ENCODE peak calls at places on chromosomes 5 and 9, in six cellular contexts. L is spleen, N is heart right ventricle, J is tibial nerve, T is ovary, W is upper lobe of right lung. G is an unnamed sample.

GRCh38 chr5:91177639-91178038 is 205.5 kb downstream of the ARRDC3 start:
- DNase-seq in L (no peak), W (no peak), T (no peak), N (no peak), J (no peak), G (no peak)

GRCh38 chr5:3615829-3616228 is 20.2 kb downstream of the IRX1 start:
- DNase-seq in N (no peak), T (no peak), L (no peak), J (no peak), W (no peak), G (no peak)

GRCh38 chr5:148090200-148090599 is 26.4 kb downstream of the SPINK5 start:
- DNase-seq in J (no peak), W (no peak), N (no peak), L (no peak), T (no peak), G (no peak)

GRCh38 chr5:174073088-174073487 is 27.6 kb downstream of the NSG2 start:
- DNase-seq in T (no peak), W (no peak), N (no peak), L (no peak), J (no peak), G (no peak)

GRCh38 chr9:95736370-95736769 is 139.1 kb upstream of the ERCC6L2 start:
- DNase-seq in J (no peak), W (no peak), N (no peak), T (no peak), L (no peak), G (no peak)

GRCh38 chr5:30581198-30581925 is 612.1 kb upstream of the CDH6 start:
- DNase-seq in N (no peak), J (no peak), L (no peak), T (no peak), W (no peak), G (no peak)

GRCh38 chr9:120928015-120928719 is 1.6 kb upstream of the TRAF1 start:
- DNase-seq in T (peak; percentile 65), N (peak; percentile 45), L (peak; percentile 85), J (no peak), W (peak; percentile 83), G (no peak)

GRCh38 chr9:3981897-3982296 is 318.0 kb downstream of the GLIS3 start:
- DNase-seq in J (no peak), W (no peak), T (no peak), L (no peak), N (no peak), G (no peak)

GRCh38 chr9:95775191-95775590 is 100.3 kb upstream of the ERCC6L2 start:
- DNase-seq in L (no peak), J (no peak), W (no peak), T (no peak), N (no peak), G (no peak)

GRCh38 chr9:137276757-137277328 is 683 bp upstream of the TOR4A start:
- DNase-seq in W (peak; percentile 91), N (peak; percentile 94), L (peak; percentile 83), J (no peak), T (peak; percentile 90), G (no peak)

GRCh38 chr9:116288658-116289057 is 135.1 kb downstream of the PAPPA start:
- DNase-seq in T (no peak), W (no peak), L (no peak), J (no peak), N (no peak), G (no peak)

GRCh38 chr5:13662646-13663045 is 281.8 kb downstream of the DNAH5 start:
- DNase-seq in N (no peak), L (no peak), T (no peak), J (no peak), W (no peak), G (no peak)

GRCh38 chr5:173707392-173707791 is 90.9 kb upstream of the BOD1 start:
- DNase-seq in N (peak; percentile 76), J (no peak), T (no peak), W (peak; percentile 43), L (no peak), G (no peak)

GRCh38 chr5:112604741-112605390 is 132.8 kb upstream of the APC start:
- DNase-seq in W (no peak), J (no peak), N (no peak), L (no peak), T (no peak), G (no peak)

GRCh38 chr5:107671742-107672211 is 1.0 kb upstream of the EFNA5 start:
- DNase-seq in J (no peak), N (no peak), L (no peak), W (no peak), T (no peak), G (no peak)

GRCh38 chr9:89814340-89815040 is 209.7 kb downstream of the GADD45G start:
- DNase-seq in N (no peak), L (peak; percentile 64), W (peak; percentile 46), T (no peak), J (no peak), G (no peak)

GRCh38 chr5:132253452-132254320 is 3.8 kb upstream of the PDLIM4 start:
- DNase-seq in L (peak; percentile 36), W (peak; percentile 38), N (peak; percentile 3), T (no peak), J (no peak), G (no peak)

GRCh38 chr9:78010419-78010818 is 21.2 kb downstream of the GNAQ start:
- DNase-seq in L (no peak), W (no peak), J (no peak), T (no peak), N (no peak), G (no peak)

GRCh38 chr9:994005-994404 is 17.6 kb downstream of the DMRT3 start:
- DNase-seq in L (no peak), N (no peak), J (no peak), T (no peak), W (no peak), G (no peak)

DNA sequence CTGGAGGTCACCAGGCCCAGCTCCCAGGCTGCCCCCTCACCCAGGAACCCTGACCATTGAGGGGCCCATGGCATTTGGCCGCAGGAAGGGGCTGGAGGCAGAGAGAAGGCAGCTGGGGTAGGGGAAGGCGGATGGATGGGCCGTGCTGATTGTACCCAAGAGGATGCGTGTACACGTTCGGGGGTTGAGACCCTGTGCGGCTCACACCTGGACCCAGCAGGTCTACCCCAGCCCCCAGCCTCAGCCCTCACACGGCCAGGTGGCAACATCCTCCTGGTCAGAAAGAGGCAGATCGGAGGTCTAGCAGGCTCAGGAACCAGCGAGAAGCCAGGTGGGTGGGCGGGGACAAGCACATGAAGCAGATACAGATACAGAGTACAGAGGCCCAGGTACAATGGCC is 33.7 kb downstream of the NACC2 start:
- DNase-seq in L (no peak), T (no peak), N (no peak), W (peak; percentile 57), J (no peak), G (no peak)
- TF ChIP-seq CTCF in L (no peak), T (no peak), N (no peak), W (no peak), J (no peak), G (no peak)

DNA sequence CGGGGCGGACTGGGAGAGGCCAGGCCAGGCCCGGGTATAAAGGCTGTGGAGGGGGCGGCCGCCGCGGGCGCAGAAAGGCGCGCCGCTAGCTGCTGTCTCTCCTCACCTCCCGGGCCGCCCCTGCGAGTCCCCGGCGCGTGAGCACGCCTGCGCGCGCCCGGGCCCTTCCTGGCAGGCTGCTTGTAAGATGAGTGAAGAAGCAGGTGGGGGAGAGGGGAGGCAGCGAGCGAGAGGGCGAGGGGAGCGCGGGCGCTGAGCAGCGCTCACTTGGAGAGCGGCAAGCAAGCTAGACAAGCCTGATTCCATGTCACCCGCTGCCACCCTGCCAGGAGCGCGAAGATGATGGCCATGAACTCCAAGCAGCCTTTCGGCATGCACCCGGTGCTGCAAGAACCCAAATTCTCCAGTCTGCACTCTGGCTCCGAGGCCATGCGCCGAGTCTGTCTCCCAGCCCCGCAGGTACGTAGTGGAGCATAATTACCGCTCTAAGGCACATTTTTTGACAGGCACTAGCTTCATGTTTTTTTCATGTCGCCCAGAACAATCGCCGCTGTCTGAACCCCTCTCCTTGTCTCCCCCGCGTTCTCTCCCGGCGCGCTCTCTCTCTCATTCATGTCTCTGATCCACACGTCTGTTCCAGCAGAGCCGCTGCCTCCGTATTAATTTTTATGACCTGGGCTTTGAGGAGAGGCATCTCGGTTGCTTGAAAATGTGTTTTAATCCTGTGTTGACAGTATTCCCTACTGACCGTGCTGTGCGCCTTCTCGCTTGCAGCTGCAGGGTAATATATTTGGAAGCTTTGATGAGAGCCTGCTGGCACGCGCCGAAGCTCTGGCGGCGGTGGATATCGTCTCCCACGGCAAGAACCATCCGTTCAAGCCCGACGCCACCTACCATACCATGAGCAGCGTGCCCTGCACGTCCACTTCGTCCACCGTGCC is at the start of gene POU4F3:
- DNase-seq in J (no peak), L (no peak), N (no peak), W (no peak), T (no peak), G (no peak)
- H3K27me3 ChIP-seq in J (peaks cover 99% of the 10 kb centered on the region), L (peaks cover 99% of the 10 kb centered on the region), N (peaks cover 98% of the 10 kb centered on the region), W (peaks cover 89% of the 10 kb centered on the region), T (no peaks in the 10 kb centered on the region), G (peaks cover 53% of the 10 kb centered on the region)

GRCh38 chr9:127536499-127536898 is 75.6 kb upstream of the STXBP1 start:
- DNase-seq in J (no peak), W (no peak), N (no peak), L (no peak), T (no peak), G (no peak)

GRCh38 chr9:127535396-127535795 is 76.7 kb upstream of the STXBP1 start:
- DNase-seq in N (no peak), J (no peak), T (no peak), W (no peak), L (no peak), G (no peak)

GRCh38 chr9:127534931-127535330 is 77.1 kb upstream of the STXBP1 start:
- DNase-seq in W (no peak), N (no peak), L (no peak), T (no peak), J (no peak), G (no peak)

GRCh38 chr9:127535834-127536233 is 76.2 kb upstream of the STXBP1 start:
- DNase-seq in N (no peak), J (no peak), L (no peak), T (no peak), W (no peak), G (no peak)

GRCh38 chr9:127534250-127534649 is 77.8 kb upstream of the STXBP1 start:
- DNase-seq in L (no peak), W (no peak), J (no peak), T (no peak), N (no peak), G (no peak)
- H3K36me3 ChIP-seq in L (no peaks in the 10 kb centered on the region), W (peaks cover 30% of the 10 kb centered on the region), J (no peaks in the 10 kb centered on the region), T (no peaks in the 10 kb centered on the region), N (peaks cover 29% of the 10 kb centered on the region), G (peaks cover 5% of the 10 kb centered on the region)

DNA sequence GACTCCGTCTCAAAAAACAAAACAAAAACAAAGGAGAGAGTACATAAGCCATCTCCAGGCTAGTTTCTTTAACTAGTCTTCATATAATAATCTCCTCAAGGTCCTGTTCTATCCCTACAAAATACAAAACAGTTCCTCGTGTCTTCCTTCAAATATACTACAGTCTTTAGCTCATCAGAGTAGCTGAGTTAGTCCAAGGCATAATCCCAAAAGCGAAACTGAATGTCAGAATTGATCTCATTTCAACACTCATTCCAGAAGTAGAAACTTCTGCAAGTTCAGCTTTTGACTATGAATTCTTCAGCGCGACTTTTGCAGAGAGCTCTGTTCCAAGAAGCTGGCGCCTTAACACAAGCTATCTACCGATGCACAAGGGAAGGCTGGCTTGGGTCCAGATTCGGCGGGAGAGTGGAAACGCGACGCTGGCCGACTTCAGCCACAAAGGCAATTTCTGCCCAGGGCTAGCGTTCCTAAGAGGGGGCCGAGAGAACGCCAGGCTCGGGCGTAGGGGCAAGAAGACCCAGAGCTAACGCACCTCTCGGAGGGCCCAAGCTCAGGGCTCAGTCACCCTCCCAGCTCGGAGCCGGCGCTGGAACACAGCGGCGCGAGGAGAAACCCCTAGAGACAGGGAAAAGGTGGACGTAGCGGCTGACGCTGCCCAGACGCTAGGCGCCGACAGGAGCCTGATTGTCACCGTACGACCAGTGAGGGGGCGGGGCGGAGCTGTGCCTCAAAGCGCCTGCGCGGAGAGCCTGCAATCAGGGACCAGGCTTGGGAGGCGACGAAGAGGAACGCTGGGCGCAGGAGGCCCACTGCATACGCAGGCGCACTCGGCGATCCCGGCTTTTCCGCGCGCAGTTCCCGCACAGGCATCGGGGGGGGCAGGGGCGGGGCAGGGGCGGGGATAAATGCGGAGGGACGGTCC is 469 bp upstream of the HSDL2 start:
- DNase-seq in W (peak; percentile 100), T (peak; percentile 100), N (peak; percentile 100), L (peak; percentile 100), J (peak; percentile 98), G (peak; percentile 88)
- TF ChIP-seq CTCF in W (no peak), T (no peak), N (no peak), L (peak; percentile 21), J (no peak), G (peak; percentile 26)